ENCODE peak calls at places on chromosomes 4 and X, in ten cellular contexts. R is HFF-Myc; D is ascending aorta; G is esophagus muscularis mucosa; V is DND-41; U is fibroblast of lung; A is cardiac muscle cell; O is tibial nerve; H is CD8-positive, alpha-beta T cell; J is kidney epithelial cell. M is an unnamed sample.

GRCh38 chr4:85952518-85952917 is 407.3 kb downstream of the MAPK10 start:
- DNase-seq in A (peak; percentile 67), O (no peak), D (no peak), H (no peak), V (no peak), U (peak; percentile 73), J (no peak), G (no peak), R (no peak), M (peak; percentile 87)

GRCh38 chrX:129717902-129718301 is 20.9 kb upstream of the XPNPEP2 start:
- DNase-seq in V (no peak), D (no peak), R (no peak), O (no peak), G (no peak), U (peak; percentile 68), A (peak; percentile 69), J (no peak), H (no peak), M (peak; percentile 65)

GRCh38 chrX:131854586-131854985 is 168.5 kb upstream of the STK26 start:
- DNase-seq in A (peak; percentile 13), H (no peak), U (peak; percentile 7), D (no peak), R (no peak), O (no peak), G (no peak), J (no peak), V (no peak), M (peak; percentile 20)

GRCh38 chr4:107791902-107792301 is 32.8 kb upstream of the SGMS2 start:
- DNase-seq in J (no peak), D (no peak), R (no peak), H (no peak), O (no peak), G (no peak), U (no peak), V (no peak), A (no peak), M (peak; percentile 12)

GRCh38 chr4:143358923-143359694 is 22.4 kb downstream of the GAB1 start:
- DNase-seq in H (no peak), J (peak; percentile 59), D (no peak), U (peak; percentile 82), A (peak; percentile 75), R (peak; percentile 61), V (peak; percentile 57), G (no peak), O (no peak), M (peak; percentile 83)

GRCh38 chr4:164748375-164748774 is 5.6 kb upstream of the SMIM31 start:
- DNase-seq in D (no peak), H (no peak), J (no peak), R (no peak), O (no peak), U (peak; percentile 44), G (no peak), A (peak; percentile 42), V (no peak), M (peak; percentile 49)

GRCh38 chr4:154507170-154507569 is 15.6 kb upstream of the DCHS2 start:
- DNase-seq in R (no peak), U (no peak), H (no peak), V (no peak), J (peak; percentile 76), D (no peak), A (no peak), G (peak; percentile 70), O (no peak), M (no peak)

GRCh38 chrX:68827256-68827655 is 1.6 kb upstream of the EFNB1 start:
- DNase-seq in U (no peak), R (no peak), G (peak; percentile 31), O (no peak), A (no peak), H (no peak), D (no peak), V (no peak), J (no peak), M (no peak)

GRCh38 chr4:146417822-146418221 is 103.9 kb downstream of the SLC10A7 start:
- DNase-seq in A (no peak), V (no peak), J (no peak), R (no peak), G (no peak), H (no peak), U (no peak), D (no peak), O (no peak), M (no peak)

GRCh38 chr4:169314906-169315305 is 44.1 kb upstream of the SH3RF1 start:
- DNase-seq in A (peak; percentile 69), R (peak; percentile 20), V (no peak), O (peak; percentile 25), G (peak; percentile 90), H (no peak), U (peak; percentile 68), J (peak; percentile 32), D (no peak), M (peak; percentile 68)

GRCh38 chr4:169309326-169309967 is 38.7 kb upstream of the SH3RF1 start:
- DNase-seq in V (no peak), U (no peak), R (no peak), D (no peak), J (no peak), G (no peak), A (no peak), O (no peak), H (no peak), M (no peak)

GRCh38 chr4:169313732-169314131 is 43.0 kb upstream of the SH3RF1 start:
- DNase-seq in H (no peak), V (no peak), J (no peak), O (no peak), D (no peak), U (no peak), G (no peak), R (no peak), A (no peak), M (no peak)

GRCh38 chr4:169312690-169313422 is 42.1 kb upstream of the SH3RF1 start:
- DNase-seq in H (no peak), J (no peak), A (no peak), V (no peak), R (no peak), U (no peak), O (no peak), G (no peak), D (no peak), M (no peak)

DNA sequence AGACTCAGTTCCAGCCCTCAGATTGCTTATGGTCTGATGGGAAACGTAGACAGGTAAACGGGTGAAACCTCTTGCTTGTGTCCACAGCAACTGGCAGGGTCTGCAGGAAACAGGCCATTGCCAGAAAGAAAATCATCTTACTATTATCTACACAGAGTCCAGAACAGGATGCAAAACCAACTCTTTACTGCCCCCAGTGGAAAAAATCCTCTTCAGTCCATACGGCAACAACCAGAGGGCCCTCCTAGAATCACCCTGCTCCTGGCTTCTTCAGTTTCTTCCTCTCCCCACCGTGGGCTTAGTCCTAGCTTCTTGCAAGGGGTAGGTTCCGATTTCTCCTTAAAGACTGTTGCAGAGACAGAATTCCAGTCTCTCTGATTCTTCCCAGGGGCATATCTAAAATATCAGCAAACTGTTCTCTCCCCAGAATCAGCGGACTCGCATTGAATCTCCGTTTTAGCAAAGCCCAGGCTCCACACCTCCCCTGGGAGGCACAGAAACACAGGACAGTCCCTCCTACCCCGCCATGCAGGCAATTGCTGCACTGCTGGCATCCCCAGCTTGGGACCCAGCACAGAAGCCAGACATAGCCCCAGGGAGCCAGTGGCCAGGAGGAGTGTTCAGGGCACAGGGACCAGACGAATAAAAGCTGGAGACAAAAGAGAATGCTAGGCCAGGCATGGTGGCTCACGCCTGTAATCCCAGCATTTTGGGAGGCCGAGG is 41.0 kb upstream of the SH3RF1 start:
- DNase-seq in G (no peak), H (no peak), R (peak; percentile 19), A (peak; percentile 81), U (peak; percentile 62), J (peak; percentile 18), V (peak; percentile 8), D (no peak), O (no peak), M (peak; percentile 80)
- TF ChIP-seq CTCF in G (peak; percentile 43), H (no peak), R (peak; percentile 55), A (peak; percentile 68), U (peak; percentile 28), J (peak; percentile 36), V (peak; percentile 57), D (no peak), O (peak; percentile 13), M (peak; percentile 67)

GRCh38 chrX:46713672-46714487 is 45.0 kb downstream of the SLC9A7 start:
- DNase-seq in R (no peak), D (no peak), U (no peak), V (no peak), O (no peak), J (no peak), G (no peak), A (peak; percentile 32), H (no peak), M (no peak)

GRCh38 chrX:46710425-46710824 is 48.5 kb downstream of the SLC9A7 start:
- DNase-seq in R (no peak), H (no peak), V (no peak), O (no peak), A (peak; percentile 17), D (no peak), U (no peak), G (no peak), J (peak; percentile 61), M (peak; percentile 37)

GRCh38 chrX:46712733-46713132 is 46.2 kb downstream of the SLC9A7 start:
- DNase-seq in J (no peak), V (no peak), A (no peak), O (no peak), H (no peak), G (no peak), R (no peak), D (no peak), U (no peak), M (no peak)

GRCh38 chrX:46707274-46707965 is 51.5 kb downstream of the SLC9A7 start:
- DNase-seq in O (no peak), G (no peak), H (no peak), J (no peak), R (no peak), V (no peak), D (no peak), U (no peak), A (no peak), M (no peak)

GRCh38 chrX:46710927-46711623 is 47.8 kb downstream of the SLC9A7 start:
- DNase-seq in U (no peak), R (no peak), H (no peak), J (no peak), V (no peak), O (no peak), G (no peak), D (no peak), A (no peak), M (no peak)
- H3K4me3 ChIP-seq in U (no peak overlapping the region), R (no peak overlapping the region), H (no peak overlapping the region), J (no peak overlapping the region), V (no peak overlapping the region), O (no peak overlapping the region), G (no peak overlapping the region), D (no peak overlapping the region), A (no peak overlapping the region), M (no peak overlapping the region)

DNA sequence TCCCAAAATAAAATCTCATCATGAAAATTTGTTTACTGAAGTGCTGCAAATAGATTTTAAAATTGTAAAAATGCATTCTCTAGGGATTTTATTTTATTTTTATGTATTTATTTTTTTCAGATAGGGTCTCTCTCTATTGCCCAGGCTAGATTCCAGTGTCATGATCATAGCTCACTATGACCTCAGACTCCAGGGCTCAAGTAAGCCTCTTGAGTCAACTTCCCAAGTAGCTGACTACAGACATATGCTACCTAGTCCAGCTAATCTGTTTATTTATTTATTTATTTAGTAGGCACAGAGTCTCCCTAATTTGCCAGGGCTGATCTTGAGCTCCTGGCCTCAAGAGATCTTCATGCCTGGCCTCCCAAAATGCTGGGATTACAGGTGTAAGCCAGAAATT is 317.7 kb upstream of the ANXA10 start:
- DNase-seq in O (no peak), A (no peak), G (no peak), R (no peak), V (no peak), D (no peak), J (no peak), U (no peak), H (no peak), M (no peak)
- TF ChIP-seq CTCF in O (no peak), A (no peak), G (no peak), R (no peak), V (no peak), D (no peak), J (no peak), U (no peak), H (no peak), M (no peak)

GRCh38 chr4:188282620-188283232 is 143.5 kb downstream of the TRIML1 start:
- DNase-seq in D (no peak), R (no peak), U (no peak), V (no peak), J (no peak), O (no peak), G (no peak), A (no peak), H (no peak), M (no peak)
- H3K4me3 ChIP-seq in D (peak overlapping the region; percentile 49), R (no peak overlapping the region), U (peak overlapping the region; percentile 7), V (no peak overlapping the region), J (peak overlapping the region; percentile 28), O (no peak overlapping the region), G (peak overlapping the region; percentile 40), A (peak overlapping the region; percentile 10), H (no peak overlapping the region), M (no peak overlapping the region)